ENCODE peak calls at places on chromosome 14, in nine cellular contexts. V is naive thymus-derived CD4-positive, alpha-beta T cell; C is transverse colon; U is cardiac muscle cell; Q is heart right ventricle; A is CD4-positive, CD25-positive, alpha-beta regulatory T cell; E is tibial artery; K is adrenal gland; G is endodermal cell. S is an unnamed sample. For H3K9me3, the result is how much of the 10 kb centered on the place peaks cover.

GRCh38 chr14:22213110-22213509 is 375.9 kb downstream of the DAD1 start:
- DNase-seq in C (no peak), E (no peak), K (no peak), V (no peak), U (no peak), A (no peak), Q (no peak), G (no peak), S (no peak)

GRCh38 chr14:104096751-104097700 is 11.5 kb downstream of the ASPG start:
- DNase-seq in K (no peak), Q (no peak), U (no peak), C (peak), A (no peak), V (no peak), E (no peak), G (peak), S (no peak)

GRCh38 chr14:63468273-63468672 is 74.9 kb downstream of the PPP2R5E start:
- DNase-seq in C (no peak), U (no peak), E (no peak), G (no peak), K (no peak), V (no peak), Q (no peak), A (no peak), S (no peak)

GRCh38 chr14:30874120-30874998 is at the start of gene COCH:
- DNase-seq in Q (peak), E (no peak), V (no peak), C (peak), G (peak), K (peak), A (peak), U (peak), S (peak)

GRCh38 chr14:91108941-91109611 is 4.8 kb upstream of the DGLUCY start:
- DNase-seq in Q (no peak), K (no peak), A (peak), V (peak), C (peak), G (no peak), E (peak), U (no peak), S (peak)

GRCh38 chr14:63295991-63296630 is 22.6 kb downstream of the GPHB5 start:
- DNase-seq in Q (no peak), U (no peak), E (no peak), A (no peak), V (no peak), C (no peak), K (no peak), G (no peak), S (no peak)

GRCh38 chr14:69715725-69716482 is 51.0 kb upstream of the SRSF5 start:
- DNase-seq in C (peak), E (peak), U (peak), K (no peak), A (no peak), G (no peak), Q (peak), V (no peak), S (peak)

GRCh38 chr14:49893309-49894213 is 679 bp downstream of the ARF6 start:
- DNase-seq in Q (peak), C (peak), A (peak), V (peak), K (peak), G (peak), E (peak), U (peak), S (peak)

GRCh38 chr14:90276627-90277367 is 20.4 kb downstream of the PSMC1 start:
- DNase-seq in C (no peak), Q (no peak), U (no peak), V (no peak), E (no peak), G (peak), A (no peak), K (no peak), S (no peak)

GRCh38 chr14:50615566-50615965 is 52.5 kb downstream of the SAV1 start:
- DNase-seq in K (no peak), E (no peak), V (no peak), C (no peak), A (no peak), G (no peak), Q (no peak), U (no peak), S (no peak)

GRCh38 chr14:95260537-95261440 is 58.9 kb downstream of the CLMN start:
- DNase-seq in V (no peak), U (peak), A (no peak), G (no peak), Q (peak), C (no peak), E (no peak), K (no peak), S (peak)

GRCh38 chr14:97539884-97540283 is 742.7 kb downstream of the VRK1 start:
- DNase-seq in A (no peak), U (no peak), K (no peak), C (no peak), E (no peak), V (no peak), G (peak), Q (no peak), S (no peak)
- H3K9me3 ChIP-seq in A (under half), U (under half), K (under half), C (under half), E (under half), V (under half), G (under half), Q (under half), S (under half)

GRCh38 chr14:85532570-85532969 is 2.6 kb downstream of the FLRT2 start:
- DNase-seq in K (no peak), V (no peak), U (no peak), Q (no peak), E (no peak), G (peak), C (no peak), A (no peak), S (no peak)
- H3K9me3 ChIP-seq in K (under half), V (under half), U (under half), Q (under half), E (under half), G (under half), C (under half), A (under half), S (under half)

DNA sequence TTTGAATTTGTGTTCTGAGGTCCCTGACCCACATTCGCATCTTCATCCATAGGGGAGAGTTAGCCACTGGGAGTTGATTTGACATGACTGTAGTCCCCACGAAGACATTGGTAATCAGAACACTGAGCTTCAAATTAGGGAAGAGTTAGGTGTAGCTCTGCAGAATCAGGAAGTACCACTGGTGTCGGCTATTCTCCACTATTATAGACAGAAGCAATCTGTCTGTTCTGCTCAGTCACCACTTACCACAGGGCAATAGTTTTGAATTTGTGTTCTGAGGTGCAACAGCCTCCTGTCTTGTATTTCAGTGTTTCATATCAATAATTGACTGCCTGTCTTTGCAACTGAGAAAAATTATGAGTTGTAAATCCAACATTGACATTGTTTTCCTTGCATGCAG is 407.6 kb downstream of the LRFN5 start:
- DNase-seq in E (no peak), A (no peak), U (no peak), Q (no peak), V (no peak), K (no peak), G (no peak), C (no peak), S (no peak)
- H3K9me3 ChIP-seq in E (under half), A (under half), U (under half), Q (under half), V (under half), K (under half), G (under half), C (under half), S (under half)

DNA sequence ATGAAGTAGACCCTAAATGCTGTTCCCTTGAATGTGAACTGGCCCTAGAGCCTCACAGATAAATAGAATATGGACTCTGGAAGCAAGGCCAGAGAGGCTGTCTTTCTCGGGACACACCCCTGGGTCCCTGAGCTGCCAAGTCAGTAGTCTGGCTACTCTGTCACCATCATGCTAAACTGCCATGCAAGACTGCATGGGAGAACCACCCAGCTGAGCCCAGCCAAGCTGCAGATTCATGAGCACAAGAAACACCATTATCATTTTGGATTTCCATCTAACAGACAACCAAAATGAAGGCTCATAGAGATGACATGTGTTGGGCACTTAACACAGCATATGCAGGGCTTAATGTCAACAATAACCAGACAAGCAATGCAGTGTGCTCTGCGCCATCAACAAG is 53.3 kb downstream of the CHGA start:
- DNase-seq in C (no peak), E (no peak), U (no peak), A (no peak), K (no peak), Q (no peak), G (no peak), V (no peak), S (no peak)
- H3K9me3 ChIP-seq in C (under half), E (under half), U (under half), A (under half), K (under half), Q (under half), G (under half), V (under half), S (under half)

DNA sequence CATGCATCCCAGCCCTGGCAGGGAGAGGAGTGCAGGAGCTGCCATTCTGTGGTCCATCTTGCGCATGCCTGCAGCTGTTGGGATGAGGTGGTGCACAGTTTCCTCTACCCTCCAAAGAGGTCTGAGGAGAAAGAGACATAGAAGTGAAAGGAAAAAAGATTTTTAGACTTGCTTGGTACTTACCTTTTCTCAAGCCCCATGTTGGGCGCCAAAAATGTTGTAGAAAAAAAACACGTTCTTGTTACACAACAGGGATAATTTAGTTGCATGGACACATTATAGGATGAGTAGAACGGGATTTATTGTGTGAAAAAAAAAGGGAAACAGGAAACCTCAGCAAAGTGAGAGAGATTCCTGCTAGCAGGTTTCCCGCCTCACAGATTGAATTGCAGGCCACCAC is 244.4 kb upstream of the GARIN2 start:
- DNase-seq in A (peak), C (no peak), E (no peak), K (no peak), V (no peak), Q (no peak), U (peak), G (no peak), S (no peak)
- H3K9me3 ChIP-seq in A (half or more), C (half or more), E (half or more), K (under half), V (under half), Q (under half), U (under half), G (half or more), S (under half)

GRCh38 chr14:65720171-65720570 is 307.6 kb downstream of the FUT8 start:
- DNase-seq in C (no peak), Q (no peak), E (no peak), K (no peak), U (no peak), V (no peak), G (no peak), A (no peak), S (no peak)
- H3K9me3 ChIP-seq in C (under half), Q (under half), E (under half), K (under half), U (under half), V (under half), G (half or more), A (under half), S (under half)

GRCh38 chr14:18656627-18657026 is 55.7 kb downstream of the OR11H12 start:
- DNase-seq in A (no peak), G (no peak), E (no peak), V (no peak), U (no peak), C (no peak), K (no peak), Q (no peak), S (no peak)

DNA sequence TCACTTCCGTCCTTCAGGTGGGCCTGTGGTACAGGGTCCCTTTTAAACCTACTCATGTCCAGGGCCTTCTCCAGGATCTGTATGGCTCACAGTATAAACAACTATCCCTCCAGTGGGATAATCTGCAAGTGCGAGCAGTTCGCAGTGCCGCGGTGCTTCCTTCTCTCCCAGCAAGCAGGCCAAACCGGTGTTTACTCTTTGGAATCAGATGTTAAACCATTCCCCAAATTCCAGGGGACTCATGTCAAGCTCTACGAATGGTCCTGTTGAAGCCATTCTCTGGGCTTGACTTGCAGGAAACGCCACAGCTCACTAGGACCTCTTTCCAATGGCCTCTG is 59.6 kb downstream of the OR11H12 start:
- DNase-seq in A (no peak), G (no peak), U (no peak), E (no peak), C (no peak), K (no peak), V (no peak), Q (no peak), S (no peak)
- H3K9me3 ChIP-seq in A (under half), G (half or more), U (under half), E (under half), C (under half), K (under half), V (under half), Q (under half), S (under half)

GRCh38 chr14:105889666-105890473 is 363.5 kb downstream of the TMEM121 start:
- DNase-seq in C (peak), A (no peak), E (peak), G (peak), K (no peak), Q (no peak), V (no peak), U (no peak), S (no peak)

GRCh38 chr14:105890474-105891220 is 364.3 kb downstream of the TMEM121 start:
- DNase-seq in A (no peak), G (peak), K (no peak), V (no peak), C (peak), U (no peak), E (peak), Q (no peak), S (no peak)

GRCh38 chr14:105891221-105891602 is 364.8 kb downstream of the TMEM121 start:
- DNase-seq in V (no peak), C (no peak), Q (no peak), U (no peak), E (peak), A (no peak), K (no peak), G (peak), S (no peak)

GRCh38 chr14:105888151-105888550 is 361.8 kb downstream of the TMEM121 start:
- DNase-seq in A (no peak), U (no peak), V (no peak), K (no peak), E (no peak), C (no peak), Q (no peak), G (peak), S (no peak)

GRCh38 chr14:105888784-105889665 is 362.6 kb downstream of the TMEM121 start:
- DNase-seq in U (no peak), E (peak), G (peak), C (peak), V (no peak), Q (no peak), K (no peak), A (no peak), S (no peak)
- H3K9me3 ChIP-seq in U (under half), E (under half), G (under half), C (under half), V (under half), Q (under half), K (under half), A (under half), S (under half)

DNA sequence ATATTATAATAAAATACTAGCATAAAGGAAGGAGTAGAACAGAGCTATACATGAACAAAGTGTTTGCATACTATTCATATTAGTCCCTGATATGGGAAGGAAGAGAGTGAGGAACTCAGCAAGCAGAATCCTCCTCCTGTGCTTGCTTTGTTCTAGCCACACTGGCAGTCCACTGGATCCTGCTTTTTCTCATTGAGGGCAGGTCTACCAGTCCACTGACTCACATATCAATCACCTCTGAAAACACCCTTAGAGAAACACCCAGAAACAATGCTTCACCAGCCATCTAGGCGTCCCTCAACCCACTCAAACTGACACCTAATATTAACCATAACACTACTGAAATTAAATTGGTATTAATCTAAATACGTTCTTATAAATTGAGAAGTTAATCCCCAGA is 1861.7 kb upstream of the SEL1L start:
- DNase-seq in K (no peak), G (no peak), C (no peak), E (no peak), Q (no peak), U (no peak), V (no peak), A (no peak), S (no peak)
- H3K9me3 ChIP-seq in K (under half), G (under half), C (under half), E (under half), Q (under half), U (under half), V (under half), A (under half), S (under half)